ENCODE peak calls at places on chromosomes 13 and 19, in seven cellular contexts. Z is substantia nigra, R is cardiac muscle cell, I is A549, X is GOT3, S is body of pancreas, G is transverse colon. K is an unnamed sample.

GRCh38 chr19:43725468-43725867 is 9.6 kb downstream of the IRGC start:
- DNase-seq in Z (no peak), X (no peak), R (no peak), G (no peak), I (no peak), S (no peak), K (peak)

GRCh38 chr19:51364200-51365106 is 1.7 kb downstream of the ETFB start:
- DNase-seq in X (no peak), G (no peak), Z (peak), I (peak), S (no peak), R (no peak), K (peak)

GRCh38 chr19:40411958-40412499 is 1.1 kb downstream of the PRX start:
- DNase-seq in S (no peak), Z (no peak), I (no peak), R (no peak), G (no peak), X (no peak), K (no peak)

GRCh38 chr19:48378194-48378570 is 13.2 kb downstream of the KDELR1 start:
- DNase-seq in X (no peak), G (no peak), R (no peak), Z (no peak), S (no peak), I (no peak), K (peak)

GRCh38 chr19:19051478-19052213 is 12.1 kb upstream of the SLC25A42 start:
- DNase-seq in R (no peak), I (no peak), S (no peak), Z (no peak), X (no peak), G (no peak), K (no peak)

GRCh38 chr19:2122251-2122650 is 25.5 kb downstream of the IZUMO4 start:
- DNase-seq in I (no peak), X (no peak), G (no peak), R (no peak), S (no peak), Z (no peak), K (no peak)

GRCh38 chr13:20461481-20461859 is 64.2 kb downstream of the CRYL1 start:
- DNase-seq in X (no peak), R (no peak), G (no peak), Z (no peak), S (no peak), I (no peak), K (no peak)

GRCh38 chr13:85508683-85509329 is 290.4 kb downstream of the SLITRK6 start:
- DNase-seq in R (peak), I (no peak), Z (no peak), X (no peak), G (no peak), S (no peak), K (no peak)

GRCh38 chr19:55635334-55635717 is 5.5 kb upstream of the ZNF580 start:
- DNase-seq in S (no peak), I (no peak), R (no peak), G (no peak), Z (no peak), X (no peak), K (no peak)

GRCh38 chr13:73677041-73677589 is 457.1 kb downstream of the KLF12 start:
- DNase-seq in R (no peak), I (peak), S (no peak), G (no peak), X (no peak), Z (no peak), K (no peak)